ENCODE peak calls at places on chromosome 19, in six cellular contexts. B is BE2C, Q is fibroblast of the aortic adventitia, I is IMR-90, Z is A673, D is H9. E is an unnamed sample.

GRCh38 chr19:38686530-38686888 is 39.1 kb downstream of the ACTN4 start:
- DNase-seq in B (no peak), Q (no peak), I (no peak), Z (no peak), D (peak), E (no peak)

GRCh38 chr19:2488942-2489731 is 13.2 kb downstream of the GADD45B start:
- DNase-seq in B (peak), Q (no peak), I (no peak), Z (peak), D (no peak), E (peak)

GRCh38 chr19:56670961-56671612 is 470 bp downstream of the ZNF835 start:
- DNase-seq in B (no peak), Q (no peak), I (no peak), Z (no peak), D (no peak), E (no peak)

GRCh38 chr19:38666662-38667448 is 19.4 kb downstream of the ACTN4 start:
- DNase-seq in B (no peak), Q (peak), I (peak), Z (peak), D (no peak), E (no peak)

GRCh38 chr19:2444251-2445002 is 12.3 kb downstream of the LMNB2 start:
- DNase-seq in B (no peak), Q (no peak), I (no peak), Z (no peak), D (no peak), E (no peak)

GRCh38 chr19:45016388-45017314 is 15.4 kb downstream of the RELB start:
- DNase-seq in B (peak), Q (peak), I (peak), Z (peak), D (peak), E (peak)

GRCh38 chr19:1929051-1929742 is 11.8 kb upstream of the CSNK1G2 start:
- DNase-seq in B (peak), Q (peak), I (peak), Z (peak), D (peak), E (peak)

GRCh38 chr19:35140898-35141626 is 2.0 kb upstream of the FXYD7 start:
- DNase-seq in B (peak), Q (peak), I (peak), Z (peak), D (peak), E (peak)

GRCh38 chr19:3129112-3129511 is 6.7 kb upstream of the GNA15 start:
- DNase-seq in B (no peak), Q (peak), I (peak), Z (peak), D (no peak), E (no peak)

GRCh38 chr19:44820648-44821609 is 12.0 kb downstream of the BCAM start:
- DNase-seq in B (no peak), Q (no peak), I (no peak), Z (no peak), D (no peak), E (no peak)

GRCh38 chr19:29265436-29265835 is 52.5 kb upstream of the UQCRFS1 start:
- DNase-seq in B (no peak), Q (no peak), I (no peak), Z (no peak), D (no peak), E (no peak)

GRCh38 chr19:55484571-55485438 is at the start of gene NAT14:
- DNase-seq in B (peak), Q (peak), I (peak), Z (peak), D (peak), E (peak)

GRCh38 chr19:44947041-44947581 is 1.3 kb downstream of the APOC2 start:
- DNase-seq in B (no peak), Q (no peak), I (no peak), Z (no peak), D (no peak), E (no peak)

GRCh38 chr19:307793-308420 is 16.7 kb upstream of the PLPP2 start:
- DNase-seq in B (no peak), Q (no peak), I (no peak), Z (no peak), D (no peak), E (no peak)

GRCh38 chr19:34962945-34963530 is 991 bp downstream of the ZNF792 start:
- DNase-seq in B (peak), Q (no peak), I (peak), Z (peak), D (no peak), E (no peak)

GRCh38 chr19:49331616-49332055 is 3.6 kb upstream of the CD37 start:
- DNase-seq in B (peak), Q (peak), I (peak), Z (peak), D (peak), E (no peak)

GRCh38 chr19:940591-941291 is 14.9 kb downstream of the ARID3A start:
- DNase-seq in B (peak), Q (peak), I (peak), Z (peak), D (no peak), E (no peak)

GRCh38 chr19:7680606-7681335 is at the start of gene TRAPPC5:
- DNase-seq in B (peak), Q (peak), I (peak), Z (peak), D (peak), E (peak)

GRCh38 chr19:2048959-2049740 is 1.9 kb downstream of the MKNK2 start:
- DNase-seq in B (no peak), Q (no peak), I (no peak), Z (no peak), D (peak), E (no peak)

GRCh38 chr19:17797397-17798201 is 2.7 kb downstream of the B3GNT3 start:
- DNase-seq in B (peak), Q (no peak), I (no peak), Z (no peak), D (no peak), E (no peak)

GRCh38 chr19:45515081-45515624 is 7.9 kb downstream of the VASP start:
- DNase-seq in B (no peak), Q (no peak), I (no peak), Z (no peak), D (no peak), E (no peak)

GRCh38 chr19:29211562-29212416 is 1.2 kb downstream of the UQCRFS1 start:
- DNase-seq in B (no peak), Q (peak), I (peak), Z (peak), D (no peak), E (no peak)

GRCh38 chr19:5154129-5154798 is 185.4 kb downstream of the KDM4B start:
- DNase-seq in B (peak), Q (no peak), I (no peak), Z (no peak), D (peak), E (peak)

GRCh38 chr19:45577111-45577905 is 7.3 kb downstream of the OPA3 start:
- DNase-seq in B (no peak), Q (peak), I (peak), Z (no peak), D (no peak), E (no peak)

GRCh38 chr19:4968462-4969291 is at the start of gene KDM4B:
- DNase-seq in B (peak), Q (peak), I (peak), Z (peak), D (peak), E (peak)

GRCh38 chr19:33724021-33724722 is 72.5 kb upstream of the KCTD15 start:
- DNase-seq in B (peak), Q (no peak), I (no peak), Z (no peak), D (no peak), E (no peak)

GRCh38 chr19:55652311-55653078 is 2.3 kb upstream of the U2AF2 start:
- DNase-seq in B (no peak), Q (no peak), I (no peak), Z (no peak), D (peak), E (no peak)

GRCh38 chr19:29858000-29858596 is 46.3 kb downstream of the CCNE1 start:
- DNase-seq in B (peak), Q (no peak), I (no peak), Z (peak), D (peak), E (no peak)

GRCh38 chr19:45499196-45500180 is 1.2 kb downstream of the PPM1N start:
- DNase-seq in B (peak), Q (no peak), I (no peak), Z (peak), D (peak), E (peak)

GRCh38 chr19:45955905-45956608 is 17.6 kb downstream of the NOVA2 start:
- DNase-seq in B (peak), Q (peak), I (peak), Z (no peak), D (no peak), E (no peak)

GRCh38 chr19:18157465-18158063 is 4.6 kb downstream of the PIK3R2 start:
- DNase-seq in B (peak), Q (no peak), I (no peak), Z (no peak), D (peak), E (peak)

GRCh38 chr19:50461066-50461875 is 15.0 kb upstream of the EMC10 start:
- DNase-seq in B (peak), Q (peak), I (peak), Z (peak), D (peak), E (peak)

GRCh38 chr19:1874554-1875185 is 10.6 kb downstream of the ABHD17A start:
- DNase-seq in B (no peak), Q (peak), I (no peak), Z (no peak), D (no peak), E (no peak)

DNA sequence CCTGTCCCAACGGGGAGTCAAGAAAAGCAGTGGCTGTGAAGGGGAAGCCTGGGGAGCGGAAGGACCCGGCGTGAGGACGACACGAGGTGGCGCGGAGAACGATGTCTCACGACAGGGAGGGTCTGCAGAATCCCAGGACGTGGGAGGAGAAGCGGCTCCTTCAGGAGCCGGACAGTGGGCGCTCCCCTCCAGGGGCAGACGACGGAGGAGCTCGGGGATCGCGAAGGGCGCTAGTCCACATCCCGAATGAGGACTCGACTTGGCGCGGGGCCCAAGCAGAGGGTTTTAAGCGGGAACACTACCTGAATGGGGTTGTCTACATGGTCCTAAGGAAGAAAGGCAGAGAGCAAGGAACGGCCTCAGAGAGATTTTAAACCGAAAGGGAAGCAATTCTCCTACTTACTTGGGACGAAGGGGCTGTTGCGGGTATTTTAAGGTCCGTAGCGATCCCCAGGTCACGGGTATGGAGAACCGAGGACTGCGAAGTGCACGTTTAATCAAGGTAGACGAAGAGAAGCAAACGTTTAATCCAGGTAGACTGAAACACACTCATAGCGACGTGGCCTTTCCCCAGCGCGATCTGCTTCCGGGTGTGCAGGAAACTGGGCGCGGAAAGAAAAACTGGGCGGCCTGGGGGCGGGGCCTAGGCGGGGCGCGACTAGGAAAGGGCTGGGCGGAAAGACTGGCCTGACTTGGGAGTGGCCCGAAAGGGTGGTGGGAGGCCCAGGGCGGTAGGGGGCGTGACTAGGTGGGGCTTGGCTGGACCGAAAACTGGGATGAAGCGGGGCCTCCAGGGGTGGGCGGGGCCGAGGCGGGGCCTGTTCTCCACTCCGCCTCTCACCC is at the start of gene ZNF841:
- DNase-seq in B (peak), Q (peak), I (peak), Z (peak), D (peak), E (peak)
- TF ChIP-seq CTCF in B (no peak), Q (no peak), I (no peak), Z (no peak), D (no peak), E (no peak)

DNA sequence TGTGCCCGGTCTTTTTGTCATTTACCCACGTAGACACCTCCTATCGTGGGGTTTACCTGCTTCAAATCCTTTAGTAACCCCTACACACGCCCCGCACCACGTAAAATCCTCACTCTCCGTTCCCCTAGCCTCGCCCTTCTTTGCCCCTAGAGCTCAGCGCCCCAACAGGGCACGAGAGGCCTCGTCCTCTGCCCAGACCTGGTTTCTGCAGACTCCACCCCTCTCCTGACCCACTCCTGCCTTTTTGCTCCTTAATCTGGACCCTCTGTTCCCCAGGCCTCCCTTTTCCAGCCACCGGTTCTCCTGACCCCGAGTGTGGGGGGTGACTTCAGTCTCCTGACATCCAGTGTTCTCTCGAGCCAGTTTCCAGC is 427 bp downstream of the ZNF528 start:
- DNase-seq in B (peak), Q (no peak), I (peak), Z (no peak), D (no peak), E (no peak)
- TF ChIP-seq CTCF in B (no peak), Q (no peak), I (no peak), Z (no peak), D (no peak), E (no peak)

GRCh38 chr19:47702671-47703070 is 10.6 kb upstream of the EHD2 start:
- DNase-seq in B (no peak), Q (no peak), I (no peak), Z (no peak), D (no peak), E (no peak)
- TF ChIP-seq CTCF in B (no peak), Q (no peak), I (no peak), Z (no peak), D (no peak), E (no peak)

GRCh38 chr19:24159707-24160106 is 72.7 kb downstream of the ZNF254 start:
- DNase-seq in B (no peak), Q (no peak), I (peak), Z (no peak), D (no peak), E (no peak)
- TF ChIP-seq CTCF in B (peak), Q (peak), I (peak), Z (no peak), D (peak), E (no peak)